ENCODE peak calls at places on chromosomes 16 and 17, in five cellular contexts. One of them, this sample, is unnamed.

GRCh38 chr17:81322271-81323082 is 27.4 kb upstream of the SLC38A10 start:
- DNase-seq in LoVo: no peak
- DNase-seq in H54: peak; percentile 83
- DNase-seq in GM23248: peak; percentile 51
- DNase-seq in pons: no peak
- DNase-seq in this sample: peak; percentile 51

GRCh38 chr17:10290046-10290445 is 82.8 kb downstream of the MYH13 start:
- DNase-seq in LoVo: no peak
- DNase-seq in GM23248: peak; percentile 54
- DNase-seq in pons: no peak
- DNase-seq in H54: no peak
- DNase-seq in this sample: no peak

GRCh38 chr16:88803264-88803987 is at the start of gene CDT1:
- DNase-seq in pons: peak; percentile 64
- DNase-seq in LoVo: peak; percentile 85
- DNase-seq in GM23248: peak; percentile 85
- DNase-seq in H54: peak; percentile 97
- DNase-seq in this sample: peak; percentile 87

GRCh38 chr17:33338242-33338641 is 45.1 kb upstream of the ASIC2 start:
- DNase-seq in GM23248: no peak
- DNase-seq in LoVo: no peak
- DNase-seq in pons: no peak
- DNase-seq in H54: no peak
- DNase-seq in this sample: no peak

GRCh38 chr16:88453621-88454314 is 688 bp downstream of the ZFPM1 start:
- DNase-seq in LoVo: peak; percentile 4
- DNase-seq in H54: no peak
- DNase-seq in pons: no peak
- DNase-seq in GM23248: peak; percentile 53
- DNase-seq in this sample: peak; percentile 28

GRCh38 chr17:1072551-1072961 is 75.6 kb downstream of the TIMM22 start:
- DNase-seq in pons: no peak
- DNase-seq in LoVo: no peak
- DNase-seq in H54: no peak
- DNase-seq in GM23248: no peak
- DNase-seq in this sample: no peak

GRCh38 chr17:76442341-76443338 is 10.3 kb downstream of the UBE2O start:
- DNase-seq in GM23248: no peak
- DNase-seq in pons: no peak
- DNase-seq in H54: no peak
- DNase-seq in LoVo: no peak
- DNase-seq in this sample: no peak

GRCh38 chr17:57406131-57406980 is 150.0 kb downstream of the MSI2 start:
- DNase-seq in GM23248: peak; percentile 5
- DNase-seq in pons: peak; percentile 96
- DNase-seq in LoVo: peak; percentile 57
- DNase-seq in H54: no peak
- DNase-seq in this sample: peak; percentile 57

GRCh38 chr17:77330602-77331081 is 189.9 kb downstream of the SEC14L1 start:
- DNase-seq in GM23248: no peak
- DNase-seq in H54: no peak
- DNase-seq in pons: no peak
- DNase-seq in LoVo: no peak
- DNase-seq in this sample: no peak

GRCh38 chr17:13508916-13509315 is 92.8 kb downstream of the HS3ST3A1 start:
- DNase-seq in pons: no peak
- DNase-seq in LoVo: no peak
- DNase-seq in H54: no peak
- DNase-seq in GM23248: peak; percentile 21
- DNase-seq in this sample: no peak

GRCh38 chr16:88066680-88067529 is 115.7 kb downstream of the BANP start:
- DNase-seq in H54: no peak
- DNase-seq in GM23248: no peak
- DNase-seq in LoVo: no peak
- DNase-seq in pons: no peak
- DNase-seq in this sample: no peak

GRCh38 chr17:1039511-1040215 is 42.7 kb downstream of the TIMM22 start:
- DNase-seq in H54: no peak
- DNase-seq in LoVo: no peak
- DNase-seq in pons: peak; percentile 77
- DNase-seq in GM23248: no peak
- DNase-seq in this sample: no peak

GRCh38 chr17:8719291-8720246 is 25.1 kb downstream of the CCDC42 start:
- DNase-seq in LoVo: no peak
- DNase-seq in pons: no peak
- DNase-seq in GM23248: no peak
- DNase-seq in H54: no peak
- DNase-seq in this sample: no peak

GRCh38 chr16:29893553-29893952 is 5.8 kb downstream of the SEZ6L2 start:
- DNase-seq in H54: no peak
- DNase-seq in pons: no peak
- DNase-seq in LoVo: no peak
- DNase-seq in GM23248: no peak
- DNase-seq in this sample: no peak

GRCh38 chr17:72602517-72603345 is 481.9 kb downstream of the SOX9 start:
- DNase-seq in pons: no peak
- DNase-seq in GM23248: peak; percentile 90
- DNase-seq in LoVo: no peak
- DNase-seq in H54: peak; percentile 77
- DNase-seq in this sample: peak; percentile 40

GRCh38 chr16:85898521-85899442 is at the start of gene IRF8:
- DNase-seq in LoVo: peak; percentile 59
- DNase-seq in H54: no peak
- DNase-seq in pons: peak; percentile 37
- DNase-seq in GM23248: peak; percentile 25
- DNase-seq in this sample: no peak

GRCh38 chr16:31200821-31201510 is 1.6 kb downstream of the PYCARD start:
- DNase-seq in H54: no peak
- DNase-seq in GM23248: peak; percentile 60
- DNase-seq in pons: no peak
- DNase-seq in LoVo: no peak
- DNase-seq in this sample: no peak

GRCh38 chr17:13385481-13385907 is 216.2 kb downstream of the HS3ST3A1 start:
- DNase-seq in LoVo: no peak
- DNase-seq in H54: no peak
- DNase-seq in pons: peak; percentile 23
- DNase-seq in GM23248: peak; percentile 73
- DNase-seq in this sample: no peak

GRCh38 chr16:17470871-17471744 is at the start of gene XYLT1:
- DNase-seq in GM23248: peak; percentile 100
- DNase-seq in H54: no peak
- DNase-seq in pons: no peak
- DNase-seq in LoVo: peak; percentile 9
- DNase-seq in this sample: no peak

GRCh38 chr17:80270836-80271235 is 10.2 kb downstream of the RNF213 start:
- DNase-seq in pons: no peak
- DNase-seq in GM23248: peak; percentile 37
- DNase-seq in H54: no peak
- DNase-seq in LoVo: no peak
- DNase-seq in this sample: peak; percentile 22

GRCh38 chr17:10295728-10296343 is 77.0 kb downstream of the MYH13 start:
- DNase-seq in pons: peak; percentile 56
- DNase-seq in LoVo: peak; percentile 59
- DNase-seq in H54: peak; percentile 49
- DNase-seq in GM23248: peak; percentile 83
- DNase-seq in this sample: peak; percentile 58

GRCh38 chr16:88783391-88784073 is 1.5 kb downstream of the PIEZO1 start:
- DNase-seq in LoVo: no peak
- DNase-seq in H54: no peak
- DNase-seq in GM23248: peak; percentile 61
- DNase-seq in pons: peak; percentile 90
- DNase-seq in this sample: no peak

GRCh38 chr16:75908718-75909117 is 182.4 kb upstream of the CPHXL start:
- DNase-seq in LoVo: no peak
- DNase-seq in pons: no peak
- DNase-seq in H54: no peak
- DNase-seq in GM23248: no peak
- DNase-seq in this sample: no peak

GRCh38 chr17:77097772-77098171 is 43.0 kb upstream of the SEC14L1 start:
- DNase-seq in LoVo: no peak
- DNase-seq in H54: no peak
- DNase-seq in GM23248: no peak
- DNase-seq in pons: peak; percentile 59
- DNase-seq in this sample: no peak

GRCh38 chr16:67942200-67942509 is 1.8 kb downstream of the LCAT start:
- DNase-seq in H54: peak; percentile 33
- DNase-seq in pons: no peak
- DNase-seq in GM23248: peak; percentile 60
- DNase-seq in LoVo: peak; percentile 46
- DNase-seq in this sample: peak; percentile 60

GRCh38 chr17:7133424-7133823 is 18.8 kb upstream of the ASGR2 start:
- DNase-seq in GM23248: peak; percentile 24
- DNase-seq in H54: no peak
- DNase-seq in LoVo: no peak
- DNase-seq in pons: peak; percentile 31
- DNase-seq in this sample: no peak

GRCh38 chr17:67633751-67634191 is 84.0 kb upstream of the NOL11 start:
- DNase-seq in pons: no peak
- DNase-seq in H54: no peak
- DNase-seq in LoVo: no peak
- DNase-seq in GM23248: no peak
- DNase-seq in this sample: no peak

GRCh38 chr17:63116967-63117366 is 150.9 kb downstream of the TANC2 start:
- DNase-seq in H54: no peak
- DNase-seq in pons: peak; percentile 78
- DNase-seq in GM23248: peak; percentile 39
- DNase-seq in LoVo: no peak
- DNase-seq in this sample: peak; percentile 17

GRCh38 chr17:7705269-7706255 is 560 bp downstream of the EFNB3 start:
- DNase-seq in GM23248: no peak
- DNase-seq in LoVo: no peak
- DNase-seq in H54: no peak
- DNase-seq in pons: no peak
- DNase-seq in this sample: no peak

GRCh38 chr16:26717826-26718225 is 348.9 kb upstream of the C16orf82 start:
- DNase-seq in pons: no peak
- DNase-seq in GM23248: no peak
- DNase-seq in LoVo: no peak
- DNase-seq in H54: no peak
- DNase-seq in this sample: no peak

GRCh38 chr16:354286-354881 is 1.9 kb upstream of the AXIN1 start:
- DNase-seq in LoVo: no peak
- DNase-seq in GM23248: no peak
- DNase-seq in H54: no peak
- DNase-seq in pons: no peak
- DNase-seq in this sample: no peak

This sample was measured in HT-29.